ENCODE peak calls at places on chromosomes 16 and 17, in six cellular contexts. X is cardiac muscle cell, I is PC-9, N is ovary, R is suprapubic skin, H is lung. W is an unnamed sample.

GRCh38 chr17:34720760-34721159 is 141.4 kb downstream of the TMEM132E start:
- DNase-seq in X (no peak), I (peak), N (no peak), R (no peak), H (no peak), W (no peak)

GRCh38 chr16:76265434-76266045 is 11.7 kb upstream of the CNTNAP4 start:
- DNase-seq in X (peak), I (peak), N (no peak), R (no peak), H (no peak), W (peak)

GRCh38 chr16:75105306-75106061 is 11.1 kb downstream of the LDHD start:
- DNase-seq in X (peak), I (no peak), N (no peak), R (peak), H (no peak), W (no peak)

GRCh38 chr16:89693931-89694783 is 7.3 kb downstream of the SPATA2L start:
- DNase-seq in X (no peak), I (no peak), N (no peak), R (peak), H (no peak), W (no peak)

GRCh38 chr17:1331708-1332107 is 52.2 kb downstream of the TRARG1 start:
- DNase-seq in X (no peak), I (no peak), N (no peak), R (no peak), H (no peak), W (no peak)

GRCh38 chr16:2990891-2991290 is 10.6 kb upstream of the PKMYT1 start:
- DNase-seq in X (no peak), I (peak), N (no peak), R (no peak), H (no peak), W (no peak)

GRCh38 chr17:68849673-68850260 is 105.4 kb downstream of the ABCA8 start:
- DNase-seq in X (no peak), I (no peak), N (no peak), R (no peak), H (no peak), W (no peak)

GRCh38 chr16:53111078-53111776 is 56.4 kb downstream of the CHD9 start:
- DNase-seq in X (peak), I (no peak), N (no peak), R (no peak), H (no peak), W (no peak)

GRCh38 chr17:77948690-77949114 is 9.8 kb upstream of the TNRC6C start:
- DNase-seq in X (peak), I (no peak), N (no peak), R (no peak), H (no peak), W (no peak)

GRCh38 chr16:53664724-53665345 is 38.8 kb downstream of the RPGRIP1L start:
- DNase-seq in X (peak), I (no peak), N (no peak), R (no peak), H (no peak), W (peak)

GRCh38 chr17:48873696-48874443 is 18.7 kb upstream of the ATP5MC1 start:
- DNase-seq in X (no peak), I (no peak), N (no peak), R (no peak), H (no peak), W (no peak)

GRCh38 chr17:61335845-61336655 is 63.6 kb upstream of the TBX2 start:
- DNase-seq in X (no peak), I (no peak), N (peak), R (no peak), H (peak), W (no peak)

GRCh38 chr17:39740357-39741111 is 2.8 kb downstream of the GRB7 start:
- DNase-seq in X (peak), I (peak), N (no peak), R (no peak), H (no peak), W (peak)

GRCh38 chr16:47956881-47957280 is 198.9 kb downstream of the ABCC12 start:
- DNase-seq in X (no peak), I (no peak), N (no peak), R (no peak), H (no peak), W (no peak)

GRCh38 chr17:59365383-59365981 is 34.0 kb downstream of the YPEL2 start:
- DNase-seq in X (no peak), I (no peak), N (no peak), R (no peak), H (no peak), W (peak)

GRCh38 chr16:69123894-69124293 is 8.5 kb downstream of the CHTF8 start:
- DNase-seq in X (peak), I (peak), N (peak), R (peak), H (no peak), W (peak)

GRCh38 chr17:66633322-66633965 is 201.5 kb upstream of the CACNG5 start:
- DNase-seq in X (no peak), I (no peak), N (no peak), R (no peak), H (no peak), W (no peak)

GRCh38 chr16:8878523-8878911 is 3.6 kb upstream of the LITAFD start:
- DNase-seq in X (peak), I (peak), N (no peak), R (no peak), H (no peak), W (no peak)

GRCh38 chr16:65994305-65994704 is 372.2 kb upstream of the CDH5 start:
- DNase-seq in X (no peak), I (no peak), N (no peak), R (no peak), H (no peak), W (no peak)

GRCh38 chr16:82452002-82452741 is 174.6 kb upstream of the CDH13 start:
- DNase-seq in X (no peak), I (no peak), N (no peak), R (no peak), H (peak), W (no peak)

GRCh38 chr17:78952706-78953105 is 27.0 kb downstream of the LGALS3BP start:
- DNase-seq in X (no peak), I (no peak), N (peak), R (no peak), H (no peak), W (no peak)

GRCh38 chr17:35052240-35052608 is 11.3 kb downstream of the RFFL start:
- DNase-seq in X (no peak), I (no peak), N (no peak), R (no peak), H (no peak), W (no peak)

DNA sequence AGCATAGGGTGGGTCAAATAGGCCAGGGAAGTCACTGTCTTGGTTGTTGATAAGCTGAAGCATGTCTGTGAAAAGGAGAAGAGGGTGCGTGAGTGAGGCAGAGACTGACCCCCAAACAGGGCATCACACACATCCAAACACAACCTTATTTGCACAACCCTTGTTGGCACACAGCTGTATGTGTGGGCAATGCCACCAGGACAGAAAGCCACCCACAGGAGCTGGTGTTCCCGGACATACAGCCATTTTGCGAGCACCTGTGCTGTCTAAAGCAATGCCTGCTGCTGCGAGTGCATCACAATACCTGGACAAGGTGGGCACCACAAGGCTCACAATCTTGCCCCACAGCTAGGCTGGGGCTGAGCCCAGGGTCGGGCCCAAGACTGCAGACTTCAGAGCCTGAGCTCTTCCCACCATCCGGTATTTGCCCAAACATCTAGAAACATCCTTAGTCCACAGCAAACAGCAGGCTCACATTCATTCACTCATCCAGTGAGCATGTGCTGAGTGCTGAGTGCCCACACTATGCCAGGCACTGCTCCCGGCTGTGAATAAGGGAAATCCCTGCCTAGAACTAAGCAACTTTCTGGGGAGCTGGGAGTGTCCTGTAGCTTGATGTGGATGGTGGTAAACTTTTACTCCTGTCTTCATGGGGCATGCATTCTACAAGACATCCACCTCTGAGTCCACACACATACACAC is 16.2 kb downstream of the SREBF1 start:
- DNase-seq in X (no peak), I (no peak), N (no peak), R (no peak), H (no peak), W (no peak)
- H3K4me3 ChIP-seq in X (no peak), I (no peak), N (no peak), R (peak), H (no peak), W (no peak)

DNA sequence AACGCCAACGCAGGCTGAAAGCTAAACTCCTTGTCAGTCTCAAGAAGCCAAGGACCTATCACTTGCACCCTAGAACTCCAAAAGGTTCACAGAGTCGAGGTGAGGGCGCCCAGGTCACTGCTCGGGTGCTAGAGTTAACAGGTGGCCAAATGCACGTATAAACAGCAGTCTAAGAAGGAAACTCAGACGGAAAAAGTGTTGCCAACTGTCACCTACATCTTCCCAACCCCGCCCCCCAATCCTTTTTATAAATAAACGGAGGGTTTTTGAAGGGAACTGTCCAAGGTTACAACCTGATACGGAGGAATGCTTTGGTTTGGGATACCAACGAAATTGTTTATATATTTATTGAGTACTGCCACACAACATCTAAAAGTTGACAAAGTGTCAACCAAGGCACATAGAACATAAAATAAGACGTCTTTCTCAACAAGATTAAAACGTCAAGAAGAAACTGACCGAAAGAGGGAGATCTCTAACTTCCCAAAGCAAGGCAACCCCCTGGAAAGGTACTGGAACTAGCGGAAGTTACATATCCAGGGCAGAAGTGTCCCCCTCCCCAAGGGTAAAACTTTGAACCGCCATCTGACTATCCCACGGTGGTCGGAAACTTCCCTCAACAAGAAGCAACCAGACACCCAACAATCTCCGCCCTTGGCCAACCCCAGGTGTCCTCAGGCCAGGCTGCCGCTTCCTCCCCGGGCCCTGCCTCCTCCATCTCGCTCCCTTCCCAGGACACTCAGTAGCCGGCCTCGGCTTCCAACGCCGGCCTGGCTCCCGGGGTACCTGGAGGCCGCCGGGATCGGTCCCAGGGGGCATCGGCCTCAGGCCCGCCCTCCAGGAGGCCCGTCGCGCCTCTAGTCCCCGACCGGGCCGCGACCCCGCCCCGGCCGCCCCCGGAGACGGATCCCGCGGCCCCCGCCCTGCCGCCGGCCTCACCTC is 982 bp downstream of the SPAG9 start:
- DNase-seq in X (peak), I (peak), N (peak), R (peak), H (peak), W (peak)
- TF ChIP-seq CTCF in X (no peak), I (peak), N (peak), R (no peak), H (no peak), W (no peak)

GRCh38 chr16:4239682-4240175 is 2.2 kb downstream of the SRL start:
- DNase-seq in X (no peak), I (no peak), N (no peak), R (no peak), H (no peak), W (no peak)
- H3K4me3 ChIP-seq in X (no peak), I (no peak), N (peak), R (peak), H (no peak), W (no peak)

GRCh38 chr16:31298958-31299357 is 39.2 kb downstream of the ITGAM start:
- DNase-seq in X (peak), I (no peak), N (no peak), R (no peak), H (no peak), W (no peak)
- TF ChIP-seq CTCF in X (no peak), I (peak), N (no peak), R (no peak), H (no peak), W (no peak)

GRCh38 chr16:88391497-88391850 is 8.7 kb downstream of the ZNF469 start:
- DNase-seq in X (no peak), I (no peak), N (no peak), R (no peak), H (no peak), W (no peak)

GRCh38 chr16:88390265-88390664 is 7.5 kb downstream of the ZNF469 start:
- DNase-seq in X (no peak), I (no peak), N (no peak), R (no peak), H (no peak), W (no peak)

GRCh38 chr16:88389621-88390160 is 6.9 kb downstream of the ZNF469 start:
- DNase-seq in X (peak), I (no peak), N (no peak), R (no peak), H (no peak), W (no peak)

GRCh38 chr16:88392111-88392510 is 9.4 kb downstream of the ZNF469 start:
- DNase-seq in X (no peak), I (no peak), N (no peak), R (no peak), H (no peak), W (no peak)

GRCh38 chr16:88390760-88391496 is 8.2 kb downstream of the ZNF469 start:
- DNase-seq in X (no peak), I (no peak), N (no peak), R (no peak), H (no peak), W (no peak)
- H3K4me3 ChIP-seq in X (no peak), I (no peak), N (no peak), R (no peak), H (no peak), W (no peak)